ENCODE peak calls at places on chromosomes 6 and 20, in four cellular contexts. P is HepG2, R is K562, F is HCT116. Y is an unnamed sample.

GRCh38 chr20:39910536-39910935 is 778.5 kb downstream of the MAFB start:
- DNase-seq in R (no peak), P (no peak), F (no peak), Y (no peak)

GRCh38 chr6:56913276-56914138 is 41.4 kb upstream of the BEND6 start:
- DNase-seq in F (no peak), R (no peak), P (no peak), Y (no peak)

GRCh38 chr6:138527376-138528092 is 28.2 kb upstream of the NHSL1 start:
- DNase-seq in R (no peak), P (no peak), F (no peak), Y (no peak)

GRCh38 chr6:169019111-169019510 is 234.5 kb downstream of the THBS2 start:
- DNase-seq in R (no peak), P (no peak), F (no peak), Y (no peak)

GRCh38 chr6:57324538-57324937 is 7.1 kb downstream of the PRIM2 start:
- DNase-seq in R (peak), F (no peak), P (no peak), Y (no peak)

GRCh38 chr6:165616116-165616515 is 46.9 kb downstream of the PDE10A start:
- DNase-seq in F (no peak), R (no peak), P (no peak), Y (no peak)

GRCh38 chr6:74979065-74979766 is 226.6 kb downstream of the COL12A1 start:
- DNase-seq in P (no peak), F (no peak), R (no peak), Y (no peak)

GRCh38 chr20:47489448-47489872 is 12.2 kb upstream of the NCOA3 start:
- DNase-seq in P (no peak), F (no peak), R (no peak), Y (no peak)

GRCh38 chr20:63471719-63472158 is 716 bp downstream of the KCNQ2 start:
- DNase-seq in R (no peak), P (no peak), F (no peak), Y (no peak)

GRCh38 chr6:134851548-134851947 is 98.4 kb downstream of the ALDH8A1 start:
- DNase-seq in P (no peak), F (no peak), R (no peak), Y (no peak)

GRCh38 chr20:56215115-56215514 is 33.4 kb upstream of the MC3R start:
- DNase-seq in R (no peak), F (no peak), P (no peak), Y (no peak)

GRCh38 chr20:36173451-36173933 is 19.0 kb downstream of the EPB41L1 start:
- DNase-seq in R (peak), F (no peak), P (no peak), Y (no peak)

GRCh38 chr20:33251496-33251895 is 15.7 kb downstream of the BPIFA1 start:
- DNase-seq in P (no peak), R (no peak), F (no peak), Y (no peak)

GRCh38 chr6:905541-905940 is 212.6 kb upstream of the EXOC2 start:
- DNase-seq in P (no peak), F (no peak), R (no peak), Y (no peak)

GRCh38 chr6:50847890-50848594 is 29.4 kb downstream of the TFAP2B start:
- DNase-seq in F (no peak), R (no peak), P (no peak), Y (no peak)

GRCh38 chr6:50843842-50844241 is 25.2 kb downstream of the TFAP2B start:
- DNase-seq in P (no peak), F (no peak), R (peak), Y (no peak)

GRCh38 chr6:50846860-50847171 is 28.1 kb downstream of the TFAP2B start:
- DNase-seq in P (no peak), F (no peak), R (no peak), Y (no peak)

GRCh38 chr6:50846109-50846859 is 27.6 kb downstream of the TFAP2B start:
- DNase-seq in R (no peak), F (no peak), P (no peak), Y (no peak)

DNA sequence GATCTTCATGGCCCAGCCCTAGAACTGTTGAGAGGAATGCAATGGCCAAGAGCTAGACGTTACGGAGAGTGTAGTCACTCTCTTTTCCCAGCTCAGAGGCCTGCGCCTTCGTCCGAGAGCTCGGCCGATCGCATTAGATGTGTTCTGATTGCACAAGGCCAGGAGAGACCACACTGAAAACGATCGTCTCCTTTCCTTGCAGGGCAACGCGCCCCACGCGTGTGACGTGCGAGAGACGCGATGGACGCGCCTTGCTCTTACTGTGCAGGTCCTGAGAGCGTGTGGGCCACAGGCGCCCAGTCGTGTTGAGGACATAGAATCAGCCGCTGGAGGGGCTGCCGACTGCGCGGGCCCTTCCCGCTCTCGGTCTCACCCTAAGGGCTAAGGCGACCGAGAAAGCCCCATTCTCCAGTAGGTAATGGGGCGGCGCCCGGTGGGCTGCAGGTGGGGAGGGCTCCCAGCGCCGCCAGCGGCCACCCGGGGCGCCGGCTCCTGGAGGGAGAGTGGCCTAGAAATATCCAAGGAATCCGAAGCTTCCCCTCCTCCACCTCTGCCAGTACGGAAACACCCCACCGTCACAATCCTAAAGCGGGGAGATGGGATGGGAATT is 26.9 kb downstream of the TFAP2B start:
- DNase-seq in P (no peak), R (no peak), F (no peak), Y (no peak)
- H3K4me3 ChIP-seq in P (no peak), R (no peak), F (no peak), Y (no peak)

GRCh38 chr6:107819217-107819616 is 4.9 kb downstream of the SCML4 start:
- DNase-seq in P (no peak), R (no peak), F (no peak), Y (no peak)

GRCh38 chr6:107821591-107821990 is 2.5 kb downstream of the SCML4 start:
- DNase-seq in P (no peak), F (no peak), R (no peak), Y (no peak)

GRCh38 chr6:107818272-107818671 is 5.8 kb downstream of the SCML4 start:
- DNase-seq in P (no peak), R (no peak), F (no peak), Y (no peak)

GRCh38 chr6:107820571-107821261 is 3.4 kb downstream of the SCML4 start:
- DNase-seq in R (no peak), P (no peak), F (no peak), Y (no peak)

DNA sequence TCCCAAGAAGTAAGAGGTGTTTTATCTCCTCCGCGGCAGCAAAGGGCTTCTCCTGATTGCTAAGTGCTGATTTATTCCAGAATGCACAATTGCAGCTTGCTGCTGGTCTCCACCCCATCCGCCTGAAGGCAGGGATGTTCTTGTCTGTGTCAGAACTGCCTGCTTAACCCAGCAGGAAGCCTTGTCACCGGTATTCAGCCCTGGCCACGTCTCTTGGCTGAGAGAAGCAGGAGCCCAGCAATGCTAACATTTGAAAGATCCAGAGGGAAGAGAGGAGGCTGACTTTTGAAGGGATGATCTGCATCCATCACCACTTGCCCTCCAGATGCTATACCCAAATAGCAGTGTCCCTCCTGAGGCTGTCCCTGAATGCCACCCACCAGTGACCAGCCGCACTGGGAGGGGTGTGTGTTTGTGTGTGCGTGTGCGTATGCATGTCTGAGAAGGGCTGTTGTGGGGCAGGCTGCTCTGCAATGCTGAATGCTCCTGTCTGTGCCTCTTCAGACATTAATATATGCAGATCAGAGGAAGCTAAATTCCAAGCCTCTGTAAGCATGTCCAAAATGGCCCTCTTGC is 4.0 kb downstream of the SCML4 start:
- DNase-seq in R (no peak), P (no peak), F (no peak), Y (no peak)
- TF ChIP-seq TCF7L2 in R (no peak), P (no peak), F (no peak), Y (no peak)

GRCh38 chr6:27539551-27539950 is 66.6 kb upstream of the ZNF184 start:
- DNase-seq in P (no peak), F (no peak), R (no peak), Y (no peak)
- H3K4me3 ChIP-seq in P (no peak), F (peak), R (no peak), Y (no peak)

DNA sequence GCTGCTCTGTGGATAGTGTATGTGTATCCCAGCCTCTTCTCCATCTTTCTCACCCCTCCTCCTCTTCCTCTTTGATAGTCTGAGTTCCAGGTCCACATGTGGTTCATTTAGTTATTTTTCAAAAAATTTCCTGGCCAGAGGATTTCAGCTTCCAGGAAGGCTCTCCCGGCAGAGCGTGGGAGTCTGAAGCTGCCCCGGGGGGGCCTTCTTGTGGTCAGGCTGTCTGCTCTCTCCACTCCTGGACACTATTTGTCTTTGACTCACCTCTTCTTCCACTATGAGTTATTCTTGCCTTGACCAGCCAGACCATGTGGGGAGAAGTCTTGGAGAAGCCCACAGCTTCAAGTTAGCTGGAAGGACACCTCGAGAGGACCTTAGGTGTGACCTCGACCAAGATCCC is 258.8 kb downstream of the CDC5L start:
- DNase-seq in R (no peak), P (no peak), F (no peak), Y (no peak)
- TF ChIP-seq TCF7L2 in R (no peak), P (no peak), F (no peak), Y (no peak)

GRCh38 chr6:89281779-89282246 is 33.3 kb downstream of the GABRR2 start:
- DNase-seq in P (peak), R (peak), F (peak), Y (no peak)
- H3K4me3 ChIP-seq in P (no peak), R (no peak), F (no peak), Y (no peak)

GRCh38 chr6:116329156-116329555 is 41.6 kb upstream of the DSE start:
- DNase-seq in F (no peak), R (no peak), P (no peak), Y (no peak)
- TF ChIP-seq TCF7L2 in F (no peak), R (no peak), P (no peak), Y (no peak)